ENCODE peak calls at places on chromosomes 11 and 22, in six cellular contexts. X is cardiac fibroblast, R is transverse colon, D is aorta, F is fibroblast of mammary gland, A is tibial nerve. V is an unnamed sample.

GRCh38 chr11:68751331-68751856 is at the start of gene TESMIN:
- DNase-seq in X (peak; percentile 64), R (peak; percentile 97), D (peak; percentile 94), F (peak; percentile 54), A (peak; percentile 66), V (peak; percentile 69)

GRCh38 chr22:39703890-39704658 is 133.5 kb downstream of the CACNA1I start:
- DNase-seq in X (no peak), R (peak; percentile 17), D (no peak), F (peak; percentile 24), A (no peak), V (peak; percentile 18)

GRCh38 chr11:15158351-15159015 is 43.8 kb downstream of the INSC start:
- DNase-seq in X (peak; percentile 87), R (no peak), D (no peak), F (peak; percentile 97), A (no peak), V (peak; percentile 93)

GRCh38 chr22:34303656-34304055 is 383.4 kb upstream of the LARGE1 start:
- DNase-seq in X (no peak), R (no peak), D (no peak), F (no peak), A (no peak), V (no peak)

GRCh38 chr11:33668468-33668825 is 32.2 kb downstream of the C11orf91 start:
- DNase-seq in X (no peak), R (no peak), D (no peak), F (no peak), A (no peak), V (peak; percentile 59)

GRCh38 chr11:68528630-68529029 is 68.1 kb downstream of the PPP6R3 start:
- DNase-seq in X (peak; percentile 45), R (peak; percentile 46), D (no peak), F (no peak), A (no peak), V (no peak)

GRCh38 chr11:74815966-74816365 is 67.3 kb downstream of the RNF169 start:
- DNase-seq in X (no peak), R (no peak), D (no peak), F (no peak), A (no peak), V (no peak)

GRCh38 chr11:62933285-62933684 is 12.1 kb upstream of the CHRM1 start:
- DNase-seq in X (no peak), R (no peak), D (no peak), F (no peak), A (no peak), V (no peak)

GRCh38 chr11:70173018-70173417 is 30.1 kb upstream of the FADD start:
- DNase-seq in X (peak; percentile 9), R (no peak), D (no peak), F (no peak), A (no peak), V (peak; percentile 15)

GRCh38 chr22:37803636-37804371 is 3.9 kb upstream of the GCAT start:
- DNase-seq in X (no peak), R (no peak), D (no peak), F (no peak), A (no peak), V (no peak)

GRCh38 chr11:44748606-44749005 is 21.8 kb downstream of the TSPAN18 start:
- DNase-seq in X (no peak), R (no peak), D (no peak), F (no peak), A (no peak), V (no peak)

GRCh38 chr11:8863838-8864237 is 47.2 kb upstream of the AKIP1 start:
- DNase-seq in X (peak; percentile 81), R (no peak), D (no peak), F (peak; percentile 89), A (no peak), V (peak; percentile 75)

GRCh38 chr11:4094348-4095291 is at the start of gene RRM1:
- DNase-seq in X (peak; percentile 96), R (peak; percentile 94), D (peak; percentile 98), F (peak; percentile 96), A (peak; percentile 89), V (peak; percentile 98)

GRCh38 chr11:4090258-4090657 is 4.3 kb upstream of the RRM1 start:
- DNase-seq in X (no peak), R (no peak), D (no peak), F (no peak), A (no peak), V (no peak)

GRCh38 chr11:4093519-4094347 is 866 bp upstream of the RRM1 start:
- DNase-seq in X (no peak), R (no peak), D (no peak), F (peak; percentile 8), A (no peak), V (no peak)

GRCh38 chr11:4095509-4096230 is 1.1 kb downstream of the RRM1 start:
- DNase-seq in X (peak; percentile 87), R (no peak), D (no peak), F (peak; percentile 71), A (no peak), V (peak; percentile 65)

DNA sequence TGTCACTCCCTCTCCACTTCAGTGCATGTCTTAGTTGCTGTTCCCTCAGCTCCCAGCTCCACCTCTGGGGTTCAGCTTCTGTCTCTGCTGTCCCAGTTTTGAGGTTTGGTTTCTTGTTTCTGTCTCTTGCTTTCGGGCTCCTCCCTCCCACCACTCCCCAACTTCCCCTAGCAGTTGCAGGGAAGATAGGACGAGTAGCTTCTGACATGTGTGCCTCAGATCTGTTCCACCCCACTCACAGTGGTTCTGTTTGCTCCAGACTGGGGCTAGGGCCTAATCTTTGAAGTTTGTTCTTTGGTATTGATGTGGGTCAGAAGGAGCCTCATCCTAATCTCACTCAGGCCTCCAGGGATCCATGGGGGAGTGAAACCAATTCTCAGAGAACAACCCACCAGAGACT is 2.6 kb upstream of the RRM1 start:
- DNase-seq in X (no peak), R (no peak), D (no peak), F (no peak), A (no peak), V (no peak)
- H3K4me3 ChIP-seq in X (no peak overlapping the region), R (no peak overlapping the region), D (no peak overlapping the region), F (no peak overlapping the region), A (no peak overlapping the region), V (no peak overlapping the region)

GRCh38 chr22:48097723-48098122 is 1335.3 kb downstream of the TBC1D22A start:
- DNase-seq in X (no peak), R (no peak), D (peak; percentile 37), F (no peak), A (no peak), V (no peak)
- H3K4me3 ChIP-seq in X (no peak overlapping the region), R (no peak overlapping the region), D (no peak overlapping the region), F (no peak overlapping the region), A (no peak overlapping the region), V (no peak overlapping the region)

GRCh38 chr11:47998733-47999359 is 18.5 kb downstream of the PTPRJ start:
- DNase-seq in X (no peak), R (peak; percentile 56), D (no peak), F (no peak), A (no peak), V (peak; percentile 52)
- H3K4me3 ChIP-seq in X (no peak overlapping the region), R (no peak overlapping the region), D (no peak overlapping the region), F (no peak overlapping the region), A (no peak overlapping the region), V (no peak overlapping the region)

GRCh38 chr11:114163231-114163631 is 103.7 kb downstream of the ZBTB16 start:
- DNase-seq in X (peak; percentile 96), R (no peak), D (peak; percentile 70), F (peak; percentile 95), A (no peak), V (peak; percentile 45)
- H3K4me3 ChIP-seq in X (peak overlapping the region; percentile 11), R (peak overlapping the region; percentile 10), D (no peak overlapping the region), F (peak overlapping the region; percentile 9), A (no peak overlapping the region), V (peak overlapping the region; percentile 19)

GRCh38 chr11:59145534-59145933 is 2.9 kb downstream of the FAM111A start:
- DNase-seq in X (peak; percentile 90), R (no peak), D (no peak), F (peak; percentile 90), A (no peak), V (peak; percentile 81)

GRCh38 chr11:59142530-59143507 is at the start of gene FAM111A:
- DNase-seq in X (peak; percentile 86), R (peak; percentile 93), D (peak; percentile 94), F (peak; percentile 74), A (peak; percentile 77), V (peak; percentile 85)

GRCh38 chr11:59141673-59142460 is 789 bp upstream of the FAM111A start:
- DNase-seq in X (peak; percentile 72), R (no peak), D (no peak), F (peak; percentile 50), A (no peak), V (peak; percentile 17)

GRCh38 chr11:59144096-59144495 is 1.4 kb downstream of the FAM111A start:
- DNase-seq in X (no peak), R (no peak), D (no peak), F (no peak), A (no peak), V (no peak)

DNA sequence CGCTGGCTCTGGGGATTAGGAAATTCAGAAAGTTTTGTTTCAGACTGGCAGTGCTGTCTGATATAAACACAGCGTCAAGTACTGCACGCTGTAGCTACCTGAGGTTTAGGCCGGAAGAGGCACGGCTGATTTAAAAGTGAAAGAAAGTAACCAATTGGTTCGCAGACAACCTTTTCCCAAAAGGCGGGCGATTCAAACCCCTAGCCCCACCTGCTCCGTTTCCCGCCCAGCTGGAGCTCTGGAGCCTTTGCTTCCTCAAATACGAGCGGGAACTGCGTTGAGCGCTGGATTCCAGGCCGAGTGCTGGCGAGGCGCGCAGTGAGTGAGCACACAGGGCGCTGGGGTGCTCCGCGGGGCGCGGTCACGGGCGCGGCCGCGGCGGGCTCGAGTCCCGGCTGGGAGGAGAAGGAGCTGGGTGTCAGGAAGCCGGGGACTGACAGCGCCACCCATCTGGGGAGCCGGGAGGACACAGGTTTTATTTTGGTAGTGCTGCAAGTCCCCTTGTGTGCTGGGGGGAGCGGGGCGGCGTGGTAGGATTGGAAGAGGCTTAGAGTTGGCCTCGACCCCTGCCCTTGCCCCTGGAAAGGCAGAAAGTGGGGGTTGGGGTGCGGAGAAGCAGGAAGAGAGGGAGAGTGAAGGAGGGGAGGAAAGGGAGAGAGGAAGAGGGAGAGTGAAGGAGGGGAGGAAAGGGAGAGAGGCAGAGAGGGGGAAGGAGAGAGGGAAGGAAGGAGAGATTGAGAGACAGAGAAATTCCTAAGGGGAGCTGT is 2.1 kb downstream of the FAM111A start:
- DNase-seq in X (peak; percentile 84), R (peak; percentile 89), D (peak; percentile 90), F (peak; percentile 77), A (peak; percentile 53), V (peak; percentile 85)
- H3K4me3 ChIP-seq in X (peak overlapping the region; percentile 96), R (peak overlapping the region; percentile 77), D (peak overlapping the region; percentile 91), F (peak overlapping the region; percentile 61), A (peak overlapping the region; percentile 69), V (peak overlapping the region; percentile 82)